ENCODE peak calls at places on chromosomes 3 and 15, in six cellular contexts. One of them, this sample, is unnamed.

GRCh38 chr3:156174229-156174847 is 54.0 kb downstream of the KCNAB1 start:
- DNase-seq in endothelial cell of umbilical vein: peak
- DNase-seq in HepG2: peak
- DNase-seq in GM12878: no peak
- DNase-seq in K562: no peak
- DNase-seq in H1: no peak
- DNase-seq in this sample: no peak

GRCh38 chr3:30640856-30641255 is 34.5 kb downstream of the TGFBR2 start:
- DNase-seq in endothelial cell of umbilical vein: no peak
- DNase-seq in H1: no peak
- DNase-seq in GM12878: no peak
- DNase-seq in K562: no peak
- DNase-seq in HepG2: no peak
- DNase-seq in this sample: no peak

GRCh38 chr3:42778644-42779043 is 5.6 kb upstream of the CCDC13 start:
- DNase-seq in K562: no peak
- DNase-seq in GM12878: no peak
- DNase-seq in H1: no peak
- DNase-seq in HepG2: no peak
- DNase-seq in endothelial cell of umbilical vein: no peak
- DNase-seq in this sample: no peak

GRCh38 chr15:63348392-63348791 is 33.3 kb downstream of the CA12 start:
- DNase-seq in GM12878: no peak
- DNase-seq in HepG2: no peak
- DNase-seq in K562: no peak
- DNase-seq in endothelial cell of umbilical vein: peak
- DNase-seq in H1: no peak
- DNase-seq in this sample: peak

GRCh38 chr3:10310578-10310977 is 10.3 kb downstream of the SEC13 start:
- DNase-seq in endothelial cell of umbilical vein: no peak
- DNase-seq in GM12878: no peak
- DNase-seq in H1: no peak
- DNase-seq in HepG2: no peak
- DNase-seq in K562: no peak
- DNase-seq in this sample: no peak

GRCh38 chr3:152961323-152961722 is 126.4 kb downstream of the P2RY1 start:
- DNase-seq in GM12878: peak
- DNase-seq in endothelial cell of umbilical vein: peak
- DNase-seq in H1: no peak
- DNase-seq in K562: peak
- DNase-seq in HepG2: peak
- DNase-seq in this sample: peak

GRCh38 chr3:195269375-195270078 is 1.4 kb downstream of the XXYLT1 start:
- DNase-seq in GM12878: no peak
- DNase-seq in HepG2: no peak
- DNase-seq in K562: no peak
- DNase-seq in H1: peak
- DNase-seq in endothelial cell of umbilical vein: no peak
- DNase-seq in this sample: no peak

GRCh38 chr3:127159547-127159946 is 33.4 kb upstream of the PRR23E start:
- DNase-seq in K562: no peak
- DNase-seq in GM12878: no peak
- DNase-seq in endothelial cell of umbilical vein: no peak
- DNase-seq in HepG2: no peak
- DNase-seq in H1: no peak
- DNase-seq in this sample: no peak

GRCh38 chr3:4432233-4432632 is 34.8 kb downstream of the SUMF1 start:
- DNase-seq in GM12878: no peak
- DNase-seq in HepG2: no peak
- DNase-seq in H1: no peak
- DNase-seq in endothelial cell of umbilical vein: no peak
- DNase-seq in K562: no peak
- DNase-seq in this sample: no peak

GRCh38 chr15:37034835-37035234 is 65.5 kb downstream of the MEIS2 start:
- DNase-seq in K562: no peak
- DNase-seq in H1: no peak
- DNase-seq in GM12878: no peak
- DNase-seq in HepG2: no peak
- DNase-seq in endothelial cell of umbilical vein: no peak
- DNase-seq in this sample: no peak

GRCh38 chr3:127485396-127486170 is 105.0 kb downstream of the TPRA1 start:
- DNase-seq in GM12878: no peak
- DNase-seq in endothelial cell of umbilical vein: no peak
- DNase-seq in HepG2: no peak
- DNase-seq in H1: peak
- DNase-seq in K562: no peak
- DNase-seq in this sample: no peak

GRCh38 chr3:51637941-51638471 is 33.0 kb upstream of the TEX264 start:
- DNase-seq in H1: peak
- DNase-seq in endothelial cell of umbilical vein: peak
- DNase-seq in HepG2: peak
- DNase-seq in K562: peak
- DNase-seq in GM12878: no peak
- DNase-seq in this sample: no peak

GRCh38 chr15:78552597-78552996 is 12.4 kb downstream of the PSMA4 start:
- DNase-seq in GM12878: no peak
- DNase-seq in H1: no peak
- DNase-seq in HepG2: no peak
- DNase-seq in K562: no peak
- DNase-seq in endothelial cell of umbilical vein: no peak
- DNase-seq in this sample: no peak

GRCh38 chr3:68876112-68876713 is 56.1 kb downstream of the TAFA4 start:
- DNase-seq in H1: no peak
- DNase-seq in K562: peak
- DNase-seq in endothelial cell of umbilical vein: peak
- DNase-seq in GM12878: peak
- DNase-seq in HepG2: peak
- DNase-seq in this sample: peak

GRCh38 chr3:172094621-172095557 is 55.5 kb downstream of the FNDC3B start:
- DNase-seq in endothelial cell of umbilical vein: peak
- DNase-seq in H1: no peak
- DNase-seq in GM12878: peak
- DNase-seq in K562: no peak
- DNase-seq in HepG2: no peak
- DNase-seq in this sample: no peak

GRCh38 chr15:76366714-76367113 is 30.1 kb downstream of the ISL2 start:
- DNase-seq in HepG2: no peak
- DNase-seq in K562: no peak
- DNase-seq in H1: no peak
- DNase-seq in GM12878: no peak
- DNase-seq in endothelial cell of umbilical vein: no peak
- DNase-seq in this sample: no peak

GRCh38 chr3:117660941-117661635 is 951.5 kb downstream of the TUSC7 start:
- DNase-seq in endothelial cell of umbilical vein: no peak
- DNase-seq in H1: no peak
- DNase-seq in GM12878: no peak
- DNase-seq in K562: no peak
- DNase-seq in HepG2: no peak
- DNase-seq in this sample: no peak

GRCh38 chr15:83846847-83847246 is 192.9 kb downstream of the ADAMTSL3 start:
- DNase-seq in endothelial cell of umbilical vein: no peak
- DNase-seq in K562: no peak
- DNase-seq in H1: no peak
- DNase-seq in HepG2: no peak
- DNase-seq in GM12878: no peak
- DNase-seq in this sample: no peak

GRCh38 chr3:154981201-154981600 is 98.9 kb upstream of the MME start:
- DNase-seq in HepG2: no peak
- DNase-seq in K562: no peak
- DNase-seq in H1: no peak
- DNase-seq in endothelial cell of umbilical vein: no peak
- DNase-seq in GM12878: no peak
- DNase-seq in this sample: no peak

GRCh38 chr15:88727439-88727838 is 75.8 kb upstream of the ACAN start:
- DNase-seq in HepG2: no peak
- DNase-seq in GM12878: no peak
- DNase-seq in endothelial cell of umbilical vein: no peak
- DNase-seq in H1: no peak
- DNase-seq in K562: no peak
- DNase-seq in this sample: no peak

GRCh38 chr3:195260286-195260905 is 10.6 kb downstream of the XXYLT1 start:
- DNase-seq in H1: peak
- DNase-seq in GM12878: no peak
- DNase-seq in endothelial cell of umbilical vein: peak
- DNase-seq in HepG2: no peak
- DNase-seq in K562: no peak
- DNase-seq in this sample: no peak

GRCh38 chr3:61030469-61031035 is 220.7 kb downstream of the FHIT start:
- DNase-seq in H1: no peak
- DNase-seq in endothelial cell of umbilical vein: no peak
- DNase-seq in HepG2: peak
- DNase-seq in GM12878: no peak
- DNase-seq in K562: no peak
- DNase-seq in this sample: no peak

GRCh38 chr3:47323431-47324277 is 40.9 kb downstream of the KLHL18 start:
- DNase-seq in H1: no peak
- DNase-seq in endothelial cell of umbilical vein: no peak
- DNase-seq in GM12878: no peak
- DNase-seq in K562: peak
- DNase-seq in HepG2: no peak
- DNase-seq in this sample: no peak

GRCh38 chr3:186361612-186362408 is at the start of gene DGKG:
- DNase-seq in endothelial cell of umbilical vein: no peak
- DNase-seq in H1: peak
- DNase-seq in GM12878: no peak
- DNase-seq in HepG2: no peak
- DNase-seq in K562: no peak
- DNase-seq in this sample: no peak

GRCh38 chr3:64924961-64925360 is 237.2 kb upstream of the ADAMTS9 start:
- DNase-seq in H1: no peak
- DNase-seq in GM12878: no peak
- DNase-seq in K562: no peak
- DNase-seq in HepG2: no peak
- DNase-seq in endothelial cell of umbilical vein: no peak
- DNase-seq in this sample: no peak

GRCh38 chr3:64918989-64919388 is 231.2 kb upstream of the ADAMTS9 start:
- DNase-seq in endothelial cell of umbilical vein: no peak
- DNase-seq in K562: no peak
- DNase-seq in H1: no peak
- DNase-seq in HepG2: no peak
- DNase-seq in GM12878: no peak
- DNase-seq in this sample: no peak

GRCh38 chr3:64919934-64920333 is 232.1 kb upstream of the ADAMTS9 start:
- DNase-seq in GM12878: no peak
- DNase-seq in K562: no peak
- DNase-seq in H1: no peak
- DNase-seq in HepG2: no peak
- DNase-seq in endothelial cell of umbilical vein: no peak
- DNase-seq in this sample: no peak

GRCh38 chr3:64922213-64922612 is 234.4 kb upstream of the ADAMTS9 start:
- DNase-seq in endothelial cell of umbilical vein: peak
- DNase-seq in HepG2: no peak
- DNase-seq in H1: no peak
- DNase-seq in GM12878: no peak
- DNase-seq in K562: no peak
- DNase-seq in this sample: no peak

GRCh38 chr3:64921666-64922065 is 233.9 kb upstream of the ADAMTS9 start:
- DNase-seq in H1: no peak
- DNase-seq in endothelial cell of umbilical vein: no peak
- DNase-seq in K562: no peak
- DNase-seq in HepG2: no peak
- DNase-seq in GM12878: no peak
- DNase-seq in this sample: no peak
- TF ChIP-seq EZH2 in H1: no peak
- TF ChIP-seq EZH2 in endothelial cell of umbilical vein: no peak
- TF ChIP-seq EZH2 in K562: no peak
- TF ChIP-seq EZH2 in HepG2: no peak
- TF ChIP-seq EZH2 in GM12878: no peak
- TF ChIP-seq EZH2 in this sample: no peak

GRCh38 chr3:141797167-141797773 is 34.1 kb downstream of the GRK7 start:
- DNase-seq in GM12878: no peak
- DNase-seq in K562: no peak
- DNase-seq in endothelial cell of umbilical vein: peak
- DNase-seq in H1: peak
- DNase-seq in HepG2: no peak
- DNase-seq in this sample: peak
- TF ChIP-seq POLR2AphosphoS5 in GM12878: no peak
- TF ChIP-seq POLR2AphosphoS5 in K562: no peak
- TF ChIP-seq POLR2AphosphoS5 in endothelial cell of umbilical vein: peak
- TF ChIP-seq POLR2AphosphoS5 in H1: no peak
- TF ChIP-seq POLR2AphosphoS5 in HepG2: no peak
- TF ChIP-seq POLR2AphosphoS5 in this sample: peak

GRCh38 chr3:9248232-9249191 is 934 bp downstream of the SRGAP3 start:
- DNase-seq in GM12878: no peak
- DNase-seq in HepG2: no peak
- DNase-seq in H1: no peak
- DNase-seq in K562: no peak
- DNase-seq in endothelial cell of umbilical vein: no peak
- DNase-seq in this sample: no peak
- TF ChIP-seq EZH2 in GM12878: no peak
- TF ChIP-seq EZH2 in HepG2: no peak
- TF ChIP-seq EZH2 in H1: no peak
- TF ChIP-seq EZH2 in K562: no peak
- TF ChIP-seq EZH2 in endothelial cell of umbilical vein: no peak
- TF ChIP-seq EZH2 in this sample: no peak

DNA sequence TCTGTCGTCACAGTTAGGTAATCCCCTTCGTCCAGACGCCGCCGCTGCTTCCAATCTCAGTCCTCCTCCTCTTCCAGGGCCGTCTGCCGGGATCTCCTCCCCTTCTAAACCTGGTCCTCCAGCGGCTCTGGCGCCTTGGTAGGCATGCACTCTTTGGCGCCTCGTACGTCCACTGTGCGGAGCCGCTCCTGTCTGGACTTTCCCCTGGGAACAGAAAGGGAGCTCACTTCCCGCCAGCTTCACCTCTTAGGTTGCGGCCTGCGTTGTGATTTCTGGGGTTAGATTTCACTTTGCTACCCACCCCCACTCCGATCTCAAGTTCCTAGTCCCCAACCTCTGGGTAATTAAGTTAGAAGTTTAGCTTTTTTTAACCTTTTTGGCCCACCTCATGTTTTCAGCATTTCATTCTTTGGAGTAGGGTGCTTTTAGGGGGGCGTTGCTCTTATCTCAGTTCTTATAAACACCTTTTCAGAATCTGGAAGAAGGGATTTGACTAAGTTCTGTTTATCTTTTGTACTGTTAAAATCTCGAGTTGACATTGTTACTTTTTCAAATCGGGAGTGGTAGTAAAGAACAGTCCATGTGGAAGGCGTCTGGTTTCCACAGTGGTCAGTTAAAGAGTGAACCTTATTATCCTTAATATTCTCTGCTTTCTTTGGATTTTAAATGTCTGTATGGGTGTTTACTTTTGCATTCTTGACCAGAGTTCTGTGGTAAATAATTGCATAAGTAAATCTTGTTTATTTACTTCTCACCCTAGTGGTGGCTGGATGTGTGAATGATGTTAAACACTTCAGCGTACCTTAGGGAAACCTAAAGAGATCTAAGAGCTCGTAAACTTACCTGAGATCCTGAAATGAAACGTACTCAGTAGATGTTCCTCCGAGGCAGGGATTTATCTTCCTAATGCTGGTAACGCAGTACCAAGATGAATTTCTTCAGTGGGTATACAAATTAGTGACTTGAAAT is 611 bp downstream of the CTDSPL2 start:
- DNase-seq in endothelial cell of umbilical vein: peak
- DNase-seq in HepG2: peak
- DNase-seq in K562: no peak
- DNase-seq in GM12878: no peak
- DNase-seq in H1: no peak
- DNase-seq in this sample: no peak
- TF ChIP-seq POLR2AphosphoS5 in endothelial cell of umbilical vein: no peak
- TF ChIP-seq POLR2AphosphoS5 in HepG2: no peak
- TF ChIP-seq POLR2AphosphoS5 in K562: no peak
- TF ChIP-seq POLR2AphosphoS5 in GM12878: no peak
- TF ChIP-seq POLR2AphosphoS5 in H1: no peak
- TF ChIP-seq POLR2AphosphoS5 in this sample: no peak

This sample was measured in SK-N-MC.